ENCODE peak calls at places on chromosomes 3 and 15, in six cellular contexts. C is gastrocnemius medialis; V is IMR-90; I is HFF-Myc; Y is HCT116; O is naive thymus-derived CD4-positive, alpha-beta T cell. H is an unnamed sample.

GRCh38 chr3:124699686-124700396 is 30.4 kb upstream of the UMPS start:
- DNase-seq in V (no peak), I (no peak), C (no peak), O (no peak), Y (no peak), H (no peak)

GRCh38 chr15:77617507-77618285 is 15.0 kb downstream of the LINGO1 start:
- DNase-seq in Y (peak; percentile 13), C (no peak), O (no peak), V (no peak), I (no peak), H (peak; percentile 36)

GRCh38 chr15:89321521-89322410 is 12.9 kb downstream of the POLG start:
- DNase-seq in C (no peak), V (no peak), O (no peak), Y (no peak), I (no peak), H (no peak)

GRCh38 chr3:127015282-127016042 is 32.5 kb downstream of the PLXNA1 start:
- DNase-seq in O (no peak), C (no peak), Y (no peak), V (no peak), I (no peak), H (no peak)

GRCh38 chr3:181719298-181719859 is 7.7 kb downstream of the SOX2 start:
- DNase-seq in O (no peak), C (no peak), Y (no peak), V (no peak), I (no peak), H (peak; percentile 47)

GRCh38 chr15:68383161-68384074 is 48.5 kb downstream of the ITGA11 start:
- DNase-seq in Y (peak; percentile 36), V (peak; percentile 31), C (no peak), I (peak; percentile 49), O (no peak), H (peak; percentile 59)

GRCh38 chr3:166446986-166447385 is 609.8 kb upstream of the BCHE start:
- DNase-seq in I (no peak), Y (no peak), V (peak; percentile 55), C (no peak), O (no peak), H (no peak)

GRCh38 chr3:118080886-118081285 is 953.8 kb downstream of the IGSF11 start:
- DNase-seq in V (peak; percentile 18), O (no peak), C (no peak), I (no peak), Y (no peak), H (no peak)

GRCh38 chr15:101182215-101182614 is 69.6 kb downstream of the CHSY1 start:
- DNase-seq in O (no peak), V (no peak), C (no peak), I (no peak), Y (no peak), H (no peak)

GRCh38 chr3:117398166-117398954 is 688.8 kb downstream of the TUSC7 start:
- DNase-seq in C (no peak), O (no peak), I (no peak), Y (no peak), V (no peak), H (no peak)

GRCh38 chr3:137165117-137165806 is 207.5 kb downstream of the IL20RB start:
- DNase-seq in C (no peak), O (no peak), Y (no peak), V (peak; percentile 30), I (peak; percentile 26), H (peak; percentile 66)

GRCh38 chr3:137163958-137164357 is 206.2 kb downstream of the IL20RB start:
- DNase-seq in O (no peak), I (no peak), V (no peak), Y (no peak), C (no peak), H (no peak)

GRCh38 chr3:137163241-137163916 is 205.6 kb downstream of the IL20RB start:
- DNase-seq in C (no peak), V (no peak), Y (no peak), O (no peak), I (no peak), H (no peak)
- H3K4me3 ChIP-seq in C (no peak overlapping the region), V (no peak overlapping the region), Y (no peak overlapping the region), O (no peak overlapping the region), I (no peak overlapping the region), H (no peak overlapping the region)

GRCh38 chr3:63909431-63909830 is 2.8 kb downstream of the SCAANT1 start:
- DNase-seq in Y (no peak), V (peak; percentile 67), I (no peak), O (no peak), C (no peak), H (no peak)
- H3K4me3 ChIP-seq in Y (no peak overlapping the region), V (no peak overlapping the region), I (no peak overlapping the region), O (no peak overlapping the region), C (no peak overlapping the region), H (no peak overlapping the region)

GRCh38 chr3:141050576-141050912 is 603 bp upstream of the SPSB4 start:
- DNase-seq in O (no peak), I (no peak), V (no peak), C (no peak), Y (no peak), H (no peak)
- H3K4me3 ChIP-seq in O (no peak overlapping the region), I (no peak overlapping the region), V (no peak overlapping the region), C (peak overlapping the region; percentile 63), Y (peak overlapping the region; percentile 31), H (no peak overlapping the region)

GRCh38 chr15:70664494-70664893 is 98.9 kb downstream of the UACA start:
- DNase-seq in Y (no peak), V (no peak), C (no peak), I (no peak), O (no peak), H (no peak)
- H3K4me3 ChIP-seq in Y (no peak overlapping the region), V (no peak overlapping the region), C (no peak overlapping the region), I (no peak overlapping the region), O (no peak overlapping the region), H (no peak overlapping the region)

H was measured in epithelial cell of esophagus.